ENCODE peak calls at places on chromosomes 13 and 19, in nine cellular contexts. U, J, N, T, O, M, R, B and I are unnamed samples. For H3K9me3, the result is how much of the 10 kb centered on the place peaks cover.

GRCh38 chr13:72782717-72783116 is 784 bp downstream of the PIBF1 start:
- DNase-seq in M (no peak), O (no peak), N (no peak), R (no peak), T (no peak), U (no peak), B (peak), J (no peak), I (no peak)

GRCh38 chr19:6216996-6217751 is 62.6 kb downstream of the MLLT1 start:
- DNase-seq in M (no peak), B (no peak), O (peak), T (peak), J (no peak), U (no peak), N (no peak), R (no peak), I (no peak)

GRCh38 chr19:38920529-38921419 is 8.8 kb upstream of the CCER2 start:
- DNase-seq in R (no peak), B (no peak), M (no peak), U (no peak), T (no peak), O (no peak), J (no peak), N (no peak), I (no peak)

GRCh38 chr19:5170329-5170745 is 170.3 kb downstream of the PTPRS start:
- DNase-seq in R (no peak), B (no peak), U (no peak), M (no peak), T (no peak), O (no peak), J (no peak), N (peak), I (peak)

GRCh38 chr19:597406-598315 is 8.0 kb downstream of the HCN2 start:
- DNase-seq in B (no peak), T (no peak), O (no peak), J (no peak), M (no peak), R (no peak), N (no peak), U (no peak), I (no peak)

GRCh38 chr13:24272452-24273161 is 36.8 kb upstream of the C1QTNF9 start:
- DNase-seq in M (no peak), O (no peak), R (no peak), T (peak), J (peak), B (no peak), N (peak), U (no peak), I (peak)

GRCh38 chr13:21541271-21541670 is 62.7 kb downstream of the MICU2 start:
- DNase-seq in J (no peak), U (no peak), T (no peak), M (peak), O (no peak), R (no peak), N (no peak), B (no peak), I (no peak)

GRCh38 chr13:99648266-99648665 is 147.0 kb downstream of the TM9SF2 start:
- DNase-seq in M (no peak), O (no peak), R (no peak), N (no peak), T (no peak), B (no peak), J (no peak), U (no peak), I (no peak)

GRCh38 chr13:85236431-85236830 is 562.8 kb downstream of the SLITRK6 start:
- DNase-seq in T (no peak), M (no peak), B (no peak), J (no peak), O (no peak), U (peak), R (no peak), N (no peak), I (no peak)

GRCh38 chr19:3268326-3268725 is 43.9 kb downstream of the CELF5 start:
- DNase-seq in J (no peak), B (no peak), N (no peak), T (no peak), M (no peak), O (no peak), R (no peak), U (no peak), I (no peak)

GRCh38 chr19:8251025-8251472 is 41.9 kb downstream of the CERS4 start:
- DNase-seq in J (peak), O (no peak), T (peak), M (no peak), U (no peak), R (no peak), B (peak), N (peak), I (no peak)

GRCh38 chr19:33143897-33144405 is 12.0 kb downstream of the WDR88 start:
- DNase-seq in O (peak), N (peak), J (peak), U (peak), T (peak), R (peak), M (peak), B (peak), I (peak)

GRCh38 chr13:90105276-90105675 is 1242.2 kb upstream of the MIR17HG start:
- DNase-seq in N (no peak), B (peak), M (no peak), T (no peak), J (no peak), U (peak), R (no peak), O (no peak), I (no peak)

GRCh38 chr19:55197531-55197930 is 11.8 kb downstream of the PTPRH start:
- DNase-seq in N (no peak), O (no peak), B (peak), R (no peak), J (no peak), M (no peak), U (no peak), T (no peak), I (no peak)

DNA sequence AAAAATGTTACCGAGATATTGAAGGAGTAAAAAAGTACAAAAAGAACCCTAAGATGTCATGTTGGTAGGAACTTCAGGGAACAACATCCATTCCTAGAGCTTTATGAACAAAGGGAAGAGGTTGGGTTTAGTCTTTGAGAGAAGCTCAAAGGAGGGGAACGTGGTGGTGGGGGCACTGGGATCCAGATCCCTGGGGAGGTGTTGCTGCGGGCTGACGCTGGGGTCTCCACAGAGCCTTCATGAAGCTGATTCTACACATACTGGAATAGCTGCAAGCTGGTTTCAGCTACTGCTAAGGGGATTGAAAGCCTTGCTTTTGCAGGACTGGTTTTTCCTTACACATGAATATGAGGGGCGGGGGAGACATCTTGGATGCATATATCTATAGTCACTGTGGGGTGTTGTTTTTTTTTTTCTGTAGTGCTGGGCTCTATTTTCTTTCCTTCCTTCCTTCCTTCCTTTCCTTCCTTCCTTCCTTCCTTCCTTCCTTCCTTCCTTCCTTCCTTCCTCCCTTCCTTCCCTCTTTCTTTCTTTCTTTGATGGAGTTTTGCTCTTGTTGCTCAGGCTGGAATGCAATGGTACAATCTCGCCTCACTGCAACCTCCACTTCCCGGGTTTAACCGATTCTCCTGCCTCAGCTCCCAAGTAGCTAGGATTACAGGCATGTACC is 6.5 kb upstream of the MZF1 start:
- DNase-seq in R (no peak), T (no peak), J (no peak), M (no peak), B (no peak), N (peak), U (no peak), O (no peak), I (no peak)
- H3K4me3 ChIP-seq in R (no peak), T (no peak), J (no peak), M (no peak), B (no peak), N (no peak), U (no peak), O (no peak), I (no peak)

GRCh38 chr13:51635137-51635878 is 51.0 kb downstream of the WDFY2 start:
- DNase-seq in N (no peak), U (no peak), J (no peak), O (no peak), T (no peak), R (no peak), B (no peak), M (no peak), I (no peak)

GRCh38 chr13:51637852-51638496 is 53.7 kb downstream of the WDFY2 start:
- DNase-seq in T (no peak), N (no peak), R (no peak), O (no peak), J (no peak), M (no peak), U (no peak), B (no peak), I (no peak)

GRCh38 chr13:51639171-51639570 is 54.9 kb downstream of the WDFY2 start:
- DNase-seq in R (no peak), B (no peak), N (no peak), U (no peak), O (no peak), M (no peak), J (no peak), T (no peak), I (no peak)

GRCh38 chr13:51636349-51636890 is 52.2 kb downstream of the WDFY2 start:
- DNase-seq in J (no peak), N (no peak), B (no peak), O (no peak), M (peak), U (no peak), T (no peak), R (no peak), I (peak)

GRCh38 chr13:51638497-51638871 is 54.2 kb downstream of the WDFY2 start:
- DNase-seq in J (no peak), R (no peak), B (peak), O (no peak), U (no peak), T (no peak), N (no peak), M (no peak), I (no peak)
- H3K9me3 ChIP-seq in J (under half), R (under half), B (under half), O (under half), U (under half), T (under half), N (under half), M (under half), I (under half)

GRCh38 chr19:52734340-52734892 is 428 bp downstream of the ZNF611 start:
- DNase-seq in M (no peak), B (peak), O (peak), T (no peak), J (no peak), U (no peak), N (no peak), R (no peak), I (no peak)

GRCh38 chr19:52739576-52739975 is 4.7 kb upstream of the ZNF611 start:
- DNase-seq in M (no peak), J (no peak), O (no peak), R (no peak), B (peak), N (no peak), U (no peak), T (no peak), I (no peak)

GRCh38 chr19:52735734-52736133 is 890 bp upstream of the ZNF611 start:
- DNase-seq in B (peak), N (peak), T (peak), J (peak), O (peak), U (peak), R (no peak), M (peak), I (no peak)

GRCh38 chr19:52734893-52735661 is at the start of gene ZNF611:
- DNase-seq in B (peak), N (peak), U (peak), T (peak), M (peak), J (peak), R (no peak), O (peak), I (peak)
- H3K27ac ChIP-seq in B (peak), N (peak), U (peak), T (peak), M (peak), J (peak), R (peak), O (peak), I (peak)

GRCh38 chr19:12494260-12494860 is 9.7 kb upstream of the ZNF709 start:
- DNase-seq in B (no peak), O (no peak), M (no peak), U (no peak), J (no peak), N (no peak), T (no peak), R (no peak), I (no peak)
- H3K4me3 ChIP-seq in B (peak), O (peak), M (no peak), U (peak), J (peak), N (peak), T (peak), R (no peak), I (no peak)

GRCh38 chr19:11233073-11233472 is 6.3 kb upstream of the ANGPTL8 start:
- DNase-seq in M (no peak), B (no peak), T (no peak), J (no peak), N (no peak), R (no peak), O (no peak), U (no peak), I (no peak)
- H3K9me3 ChIP-seq in M (under half), B (under half), T (under half), J (under half), N (under half), R (under half), O (under half), U (under half), I (under half)